ENCODE peak calls at places on chromosomes 2 and 18, in seven cellular contexts. One of them, this sample, is unnamed.

GRCh38 chr2:143977356-143977755 is 542.6 kb downstream of the ZEB2 start:
- DNase-seq in PC-9: no peak
- DNase-seq in neural progenitor cell: no peak
- DNase-seq in PC-3: no peak
- DNase-seq in GM23338: no peak
- DNase-seq in SK-N-SH: no peak
- DNase-seq in MM.1S: no peak
- DNase-seq in this sample: no peak

GRCh38 chr2:145065278-145065677 is 545.4 kb upstream of the ZEB2 start:
- DNase-seq in PC-9: no peak
- DNase-seq in SK-N-SH: no peak
- DNase-seq in MM.1S: no peak
- DNase-seq in neural progenitor cell: no peak
- DNase-seq in PC-3: no peak
- DNase-seq in GM23338: no peak
- DNase-seq in this sample: no peak

GRCh38 chr18:8791171-8791651 is 85.9 kb downstream of the MTCL1 start:
- DNase-seq in PC-9: no peak
- DNase-seq in SK-N-SH: peak; percentile 60
- DNase-seq in PC-3: no peak
- DNase-seq in GM23338: no peak
- DNase-seq in neural progenitor cell: no peak
- DNase-seq in MM.1S: no peak
- DNase-seq in this sample: peak; percentile 50

GRCh38 chr18:34576622-34577021 is 133.5 kb upstream of the DTNA start:
- DNase-seq in PC-3: no peak
- DNase-seq in neural progenitor cell: no peak
- DNase-seq in GM23338: no peak
- DNase-seq in PC-9: no peak
- DNase-seq in SK-N-SH: no peak
- DNase-seq in MM.1S: no peak
- DNase-seq in this sample: no peak

GRCh38 chr2:135637456-135638087 is 104.1 kb upstream of the UBXN4 start:
- DNase-seq in PC-9: no peak
- DNase-seq in SK-N-SH: no peak
- DNase-seq in neural progenitor cell: no peak
- DNase-seq in GM23338: no peak
- DNase-seq in MM.1S: no peak
- DNase-seq in PC-3: no peak
- DNase-seq in this sample: no peak

GRCh38 chr2:10741139-10741538 is 19.7 kb downstream of the ATP6V1C2 start:
- DNase-seq in SK-N-SH: no peak
- DNase-seq in MM.1S: no peak
- DNase-seq in PC-9: peak; percentile 76
- DNase-seq in neural progenitor cell: no peak
- DNase-seq in PC-3: no peak
- DNase-seq in GM23338: no peak
- DNase-seq in this sample: no peak

GRCh38 chr2:101160454-101160853 is 9.3 kb upstream of the TBC1D8 start:
- DNase-seq in neural progenitor cell: no peak
- DNase-seq in PC-9: peak; percentile 78
- DNase-seq in SK-N-SH: no peak
- DNase-seq in PC-3: peak; percentile 96
- DNase-seq in GM23338: no peak
- DNase-seq in MM.1S: no peak
- DNase-seq in this sample: peak; percentile 83

GRCh38 chr18:26549486-26550435 is 1.4 kb upstream of the KCTD1 start:
- DNase-seq in SK-N-SH: peak; percentile 82
- DNase-seq in GM23338: peak; percentile 71
- DNase-seq in PC-9: peak; percentile 51
- DNase-seq in MM.1S: peak; percentile 42
- DNase-seq in PC-3: peak; percentile 81
- DNase-seq in neural progenitor cell: peak; percentile 75
- DNase-seq in this sample: peak; percentile 81

GRCh38 chr2:238820197-238820596 is 27.7 kb upstream of the TWIST2 start:
- DNase-seq in GM23338: no peak
- DNase-seq in SK-N-SH: no peak
- DNase-seq in PC-9: no peak
- DNase-seq in PC-3: no peak
- DNase-seq in MM.1S: no peak
- DNase-seq in neural progenitor cell: no peak
- DNase-seq in this sample: no peak

GRCh38 chr2:199932312-199932855 is 21.3 kb downstream of the C2orf69 start:
- DNase-seq in PC-9: no peak
- DNase-seq in SK-N-SH: no peak
- DNase-seq in GM23338: no peak
- DNase-seq in MM.1S: no peak
- DNase-seq in PC-3: no peak
- DNase-seq in neural progenitor cell: no peak
- DNase-seq in this sample: no peak

GRCh38 chr2:9565436-9566153 is 10.0 kb upstream of the ADAM17 start:
- DNase-seq in SK-N-SH: no peak
- DNase-seq in PC-9: peak; percentile 84
- DNase-seq in MM.1S: no peak
- DNase-seq in neural progenitor cell: no peak
- DNase-seq in PC-3: peak; percentile 94
- DNase-seq in GM23338: no peak
- DNase-seq in this sample: peak; percentile 98

GRCh38 chr18:12011962-12012549 is 30.7 kb downstream of the IMPA2 start:
- DNase-seq in PC-3: no peak
- DNase-seq in GM23338: no peak
- DNase-seq in neural progenitor cell: no peak
- DNase-seq in SK-N-SH: no peak
- DNase-seq in PC-9: no peak
- DNase-seq in MM.1S: no peak
- DNase-seq in this sample: no peak

GRCh38 chr2:180601016-180601415 is 379.4 kb upstream of the UBE2E3 start:
- DNase-seq in PC-9: no peak
- DNase-seq in PC-3: no peak
- DNase-seq in GM23338: no peak
- DNase-seq in MM.1S: no peak
- DNase-seq in SK-N-SH: no peak
- DNase-seq in neural progenitor cell: no peak
- DNase-seq in this sample: no peak

GRCh38 chr18:70256994-70257393 is 31.9 kb upstream of the SOCS6 start:
- DNase-seq in SK-N-SH: no peak
- DNase-seq in MM.1S: no peak
- DNase-seq in GM23338: no peak
- DNase-seq in PC-9: peak; percentile 20
- DNase-seq in neural progenitor cell: no peak
- DNase-seq in PC-3: no peak
- DNase-seq in this sample: no peak

GRCh38 chr2:134712334-134712733 is 6.5 kb downstream of the TMEM163 start:
- DNase-seq in GM23338: no peak
- DNase-seq in neural progenitor cell: no peak
- DNase-seq in MM.1S: no peak
- DNase-seq in PC-3: peak; percentile 45
- DNase-seq in SK-N-SH: no peak
- DNase-seq in PC-9: no peak
- DNase-seq in this sample: no peak

GRCh38 chr2:189285962-189286648 is 106.5 kb upstream of the COL5A2 start:
- DNase-seq in PC-3: peak; percentile 63
- DNase-seq in SK-N-SH: no peak
- DNase-seq in neural progenitor cell: no peak
- DNase-seq in PC-9: no peak
- DNase-seq in MM.1S: no peak
- DNase-seq in GM23338: no peak
- DNase-seq in this sample: peak; percentile 94

GRCh38 chr18:72808688-72809087 is 59.1 kb downstream of the NETO1 start:
- DNase-seq in PC-3: no peak
- DNase-seq in neural progenitor cell: no peak
- DNase-seq in GM23338: no peak
- DNase-seq in MM.1S: no peak
- DNase-seq in SK-N-SH: no peak
- DNase-seq in PC-9: no peak
- DNase-seq in this sample: no peak

GRCh38 chr2:197240713-197241050 is 69.9 kb downstream of the ANKRD44 start:
- DNase-seq in GM23338: no peak
- DNase-seq in PC-3: no peak
- DNase-seq in neural progenitor cell: no peak
- DNase-seq in SK-N-SH: no peak
- DNase-seq in MM.1S: no peak
- DNase-seq in PC-9: no peak
- DNase-seq in this sample: no peak

GRCh38 chr2:38598200-38598990 is 4.3 kb downstream of the HNRNPLL start:
- DNase-seq in neural progenitor cell: no peak
- DNase-seq in PC-9: no peak
- DNase-seq in SK-N-SH: no peak
- DNase-seq in GM23338: peak; percentile 15
- DNase-seq in PC-3: no peak
- DNase-seq in MM.1S: no peak
- DNase-seq in this sample: peak; percentile 32
- H3F3A ChIP-seq in neural progenitor cell: peaks cover 32% of the 10 kb centered on the region
- H3F3A ChIP-seq in PC-9: peaks cover 7% of the 10 kb centered on the region
- H3F3A ChIP-seq in SK-N-SH: peaks cover 9% of the 10 kb centered on the region
- H3F3A ChIP-seq in GM23338: no peaks in the 10 kb centered on the region
- H3F3A ChIP-seq in PC-3: peaks cover 2% of the 10 kb centered on the region
- H3F3A ChIP-seq in MM.1S: no peaks in the 10 kb centered on the region
- H3F3A ChIP-seq in this sample: peaks cover 26% of the 10 kb centered on the region

DNA sequence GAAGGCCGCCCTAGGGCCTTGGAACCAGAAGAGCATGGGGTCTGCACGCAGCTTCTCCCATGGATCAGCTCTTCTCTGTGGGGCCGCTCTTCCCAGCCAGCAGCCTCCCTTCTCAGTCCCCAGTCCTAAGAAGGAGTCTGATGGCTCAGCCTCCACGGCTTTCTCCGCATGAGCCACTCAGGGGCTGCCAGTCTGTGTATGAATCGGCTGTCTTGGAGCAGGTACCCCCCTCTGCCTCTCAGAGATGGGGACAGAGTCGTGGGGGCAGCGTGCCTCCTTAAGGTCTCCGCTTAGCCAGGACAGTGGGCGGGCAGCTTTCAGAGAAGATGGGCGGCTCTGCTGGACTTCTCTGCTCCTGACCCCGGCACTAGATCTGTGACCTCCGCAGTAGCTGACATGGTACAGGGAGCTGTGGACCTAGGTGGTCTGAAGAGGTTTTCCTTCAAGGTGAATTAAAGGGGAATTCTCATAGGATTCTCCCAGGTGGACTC is 21.6 kb downstream of the INPP5D start:
- DNase-seq in MM.1S: no peak
- DNase-seq in neural progenitor cell: no peak
- DNase-seq in GM23338: no peak
- DNase-seq in PC-3: no peak
- DNase-seq in SK-N-SH: no peak
- DNase-seq in PC-9: no peak
- DNase-seq in this sample: no peak
- H3F3A ChIP-seq in MM.1S: peaks cover 27% of the 10 kb centered on the region
- H3F3A ChIP-seq in neural progenitor cell: peaks cover 26% of the 10 kb centered on the region
- H3F3A ChIP-seq in GM23338: no peaks in the 10 kb centered on the region
- H3F3A ChIP-seq in PC-3: no peaks in the 10 kb centered on the region
- H3F3A ChIP-seq in SK-N-SH: no peaks in the 10 kb centered on the region
- H3F3A ChIP-seq in PC-9: no peaks in the 10 kb centered on the region
- H3F3A ChIP-seq in this sample: no peaks in the 10 kb centered on the region

DNA sequence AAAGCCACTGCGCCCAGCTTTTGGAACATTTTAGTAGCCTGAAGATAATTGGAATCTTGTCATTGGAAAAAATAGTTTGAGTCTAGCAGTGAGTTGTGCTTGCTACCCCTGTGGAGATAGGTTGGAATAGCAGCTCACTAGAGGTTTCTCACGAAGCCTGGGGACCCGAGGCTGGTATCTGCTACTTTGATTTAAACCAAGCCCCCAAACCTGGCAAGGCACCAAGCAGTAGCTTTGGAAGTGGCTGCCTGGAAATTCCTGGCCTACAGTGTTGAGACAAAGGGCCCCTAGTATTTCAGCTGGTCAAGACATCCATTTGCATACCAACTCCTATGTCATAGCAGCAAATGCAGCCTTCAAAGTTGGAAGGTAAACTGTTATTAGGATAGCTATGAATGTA is 42.1 kb downstream of the NOP58 start:
- DNase-seq in GM23338: peak; percentile 66
- DNase-seq in PC-3: no peak
- DNase-seq in PC-9: no peak
- DNase-seq in SK-N-SH: peak; percentile 14
- DNase-seq in MM.1S: no peak
- DNase-seq in neural progenitor cell: no peak
- DNase-seq in this sample: no peak
- H3F3A ChIP-seq in GM23338: peaks cover 40% of the 10 kb centered on the region
- H3F3A ChIP-seq in PC-3: no peaks in the 10 kb centered on the region
- H3F3A ChIP-seq in PC-9: peaks cover 13% of the 10 kb centered on the region
- H3F3A ChIP-seq in SK-N-SH: peaks cover 15% of the 10 kb centered on the region
- H3F3A ChIP-seq in MM.1S: peaks cover 23% of the 10 kb centered on the region
- H3F3A ChIP-seq in neural progenitor cell: peaks cover 20% of the 10 kb centered on the region
- H3F3A ChIP-seq in this sample: no peaks in the 10 kb centered on the region

GRCh38 chr2:233076749-233077148 is 16.6 kb downstream of the INPP5D start:
- DNase-seq in neural progenitor cell: no peak
- DNase-seq in PC-3: no peak
- DNase-seq in PC-9: peak; percentile 57
- DNase-seq in MM.1S: no peak
- DNase-seq in SK-N-SH: no peak
- DNase-seq in GM23338: no peak
- DNase-seq in this sample: no peak
- H3F3A ChIP-seq in neural progenitor cell: no peaks in the 10 kb centered on the region
- H3F3A ChIP-seq in PC-3: no peaks in the 10 kb centered on the region
- H3F3A ChIP-seq in PC-9: peaks cover 7% of the 10 kb centered on the region
- H3F3A ChIP-seq in MM.1S: peaks cover 20% of the 10 kb centered on the region
- H3F3A ChIP-seq in SK-N-SH: no peaks in the 10 kb centered on the region
- H3F3A ChIP-seq in GM23338: no peaks in the 10 kb centered on the region
- H3F3A ChIP-seq in this sample: no peaks in the 10 kb centered on the region

DNA sequence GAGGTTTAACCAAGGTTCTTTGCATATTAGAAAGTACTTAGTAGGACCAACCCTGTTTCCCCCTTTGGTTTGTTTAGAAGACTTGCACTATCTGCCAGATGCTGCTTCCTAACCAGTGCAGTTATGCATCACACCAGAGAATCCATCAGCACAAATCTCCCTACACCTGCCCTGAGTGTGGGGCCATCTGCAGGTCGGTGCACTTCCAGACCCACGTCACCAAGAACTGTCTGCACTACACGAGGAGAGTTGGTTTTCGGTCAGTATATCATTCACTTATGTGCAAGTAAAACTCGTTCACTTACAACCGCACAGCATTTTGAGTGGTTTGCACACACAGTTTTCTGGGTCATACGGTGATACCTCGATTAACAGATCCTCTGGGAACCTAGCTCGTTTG is 69.7 kb downstream of the ZNF532 start:
- DNase-seq in PC-9: no peak
- DNase-seq in MM.1S: no peak
- DNase-seq in SK-N-SH: no peak
- DNase-seq in PC-3: no peak
- DNase-seq in neural progenitor cell: no peak
- DNase-seq in GM23338: no peak
- DNase-seq in this sample: no peak
- H3F3A ChIP-seq in PC-9: no peaks in the 10 kb centered on the region
- H3F3A ChIP-seq in MM.1S: no peaks in the 10 kb centered on the region
- H3F3A ChIP-seq in SK-N-SH: peaks cover 21% of the 10 kb centered on the region
- H3F3A ChIP-seq in PC-3: peaks cover 3% of the 10 kb centered on the region
- H3F3A ChIP-seq in neural progenitor cell: peaks cover 12% of the 10 kb centered on the region
- H3F3A ChIP-seq in GM23338: peaks cover 25% of the 10 kb centered on the region
- H3F3A ChIP-seq in this sample: peaks cover 6% of the 10 kb centered on the region

This sample was measured in GM23248.